ENCODE peak calls at places on chromosomes 7 and 10, in nine cellular contexts. One of them, this sample, is unnamed.

GRCh38 chr7:506391-506831 is 13.2 kb downstream of the PDGFA start:
- DNase-seq in choroid plexus epithelial cell: no peak
- DNase-seq in esophagus squamous epithelium: no peak
- DNase-seq in brain microvascular endothelial cell: no peak
- DNase-seq in endothelial cell of umbilical vein: no peak
- DNase-seq in fibroblast of pulmonary artery: no peak
- DNase-seq in CD8-positive, alpha-beta T cell: no peak
- DNase-seq in mucosa of descending colon: peak
- DNase-seq in cardiac fibroblast: no peak
- DNase-seq in this sample: no peak

GRCh38 chr7:136726460-136726859 is 142.0 kb upstream of the CHRM2 start:
- DNase-seq in choroid plexus epithelial cell: no peak
- DNase-seq in esophagus squamous epithelium: no peak
- DNase-seq in brain microvascular endothelial cell: no peak
- DNase-seq in endothelial cell of umbilical vein: no peak
- DNase-seq in fibroblast of pulmonary artery: no peak
- DNase-seq in CD8-positive, alpha-beta T cell: no peak
- DNase-seq in mucosa of descending colon: no peak
- DNase-seq in cardiac fibroblast: no peak
- DNase-seq in this sample: no peak

GRCh38 chr10:103078309-103078615 is 114.8 kb downstream of the NT5C2 start:
- DNase-seq in choroid plexus epithelial cell: no peak
- DNase-seq in esophagus squamous epithelium: no peak
- DNase-seq in brain microvascular endothelial cell: no peak
- DNase-seq in endothelial cell of umbilical vein: no peak
- DNase-seq in fibroblast of pulmonary artery: no peak
- DNase-seq in CD8-positive, alpha-beta T cell: no peak
- DNase-seq in mucosa of descending colon: no peak
- DNase-seq in cardiac fibroblast: no peak
- DNase-seq in this sample: no peak

GRCh38 chr10:84018826-84019225 is 120.5 kb upstream of the GHITM start:
- DNase-seq in choroid plexus epithelial cell: no peak
- DNase-seq in esophagus squamous epithelium: no peak
- DNase-seq in brain microvascular endothelial cell: no peak
- DNase-seq in endothelial cell of umbilical vein: no peak
- DNase-seq in fibroblast of pulmonary artery: no peak
- DNase-seq in CD8-positive, alpha-beta T cell: no peak
- DNase-seq in mucosa of descending colon: no peak
- DNase-seq in cardiac fibroblast: no peak
- DNase-seq in this sample: no peak

GRCh38 chr10:131242007-131242406 is 69.5 kb downstream of the TCERG1L start:
- DNase-seq in choroid plexus epithelial cell: no peak
- DNase-seq in esophagus squamous epithelium: no peak
- DNase-seq in brain microvascular endothelial cell: no peak
- DNase-seq in endothelial cell of umbilical vein: no peak
- DNase-seq in fibroblast of pulmonary artery: no peak
- DNase-seq in CD8-positive, alpha-beta T cell: no peak
- DNase-seq in mucosa of descending colon: no peak
- DNase-seq in cardiac fibroblast: no peak
- DNase-seq in this sample: peak

GRCh38 chr7:150399861-150400778 is 21.0 kb downstream of the ZNF775 start:
- DNase-seq in choroid plexus epithelial cell: no peak
- DNase-seq in esophagus squamous epithelium: no peak
- DNase-seq in brain microvascular endothelial cell: peak
- DNase-seq in endothelial cell of umbilical vein: no peak
- DNase-seq in fibroblast of pulmonary artery: peak
- DNase-seq in CD8-positive, alpha-beta T cell: no peak
- DNase-seq in mucosa of descending colon: no peak
- DNase-seq in cardiac fibroblast: peak
- DNase-seq in this sample: peak

GRCh38 chr7:123674399-123675091 is 18.9 kb downstream of the LMOD2 start:
- DNase-seq in choroid plexus epithelial cell: peak
- DNase-seq in esophagus squamous epithelium: no peak
- DNase-seq in brain microvascular endothelial cell: no peak
- DNase-seq in endothelial cell of umbilical vein: no peak
- DNase-seq in fibroblast of pulmonary artery: no peak
- DNase-seq in CD8-positive, alpha-beta T cell: no peak
- DNase-seq in mucosa of descending colon: no peak
- DNase-seq in cardiac fibroblast: peak
- DNase-seq in this sample: no peak

GRCh38 chr10:49227406-49227805 is 39.2 kb upstream of the TMEM273 start:
- DNase-seq in choroid plexus epithelial cell: no peak
- DNase-seq in esophagus squamous epithelium: no peak
- DNase-seq in brain microvascular endothelial cell: no peak
- DNase-seq in endothelial cell of umbilical vein: no peak
- DNase-seq in fibroblast of pulmonary artery: no peak
- DNase-seq in CD8-positive, alpha-beta T cell: no peak
- DNase-seq in mucosa of descending colon: no peak
- DNase-seq in cardiac fibroblast: no peak
- DNase-seq in this sample: no peak

GRCh38 chr10:67079126-67079525 is 153.3 kb downstream of the LRRTM3 start:
- DNase-seq in choroid plexus epithelial cell: peak
- DNase-seq in esophagus squamous epithelium: no peak
- DNase-seq in brain microvascular endothelial cell: peak
- DNase-seq in endothelial cell of umbilical vein: no peak
- DNase-seq in fibroblast of pulmonary artery: peak
- DNase-seq in CD8-positive, alpha-beta T cell: no peak
- DNase-seq in mucosa of descending colon: no peak
- DNase-seq in cardiac fibroblast: peak
- DNase-seq in this sample: no peak

GRCh38 chr7:32588657-32589056 is 93.4 kb downstream of the AVL9 start:
- DNase-seq in choroid plexus epithelial cell: peak
- DNase-seq in esophagus squamous epithelium: no peak
- DNase-seq in brain microvascular endothelial cell: peak
- DNase-seq in endothelial cell of umbilical vein: peak
- DNase-seq in fibroblast of pulmonary artery: peak
- DNase-seq in CD8-positive, alpha-beta T cell: no peak
- DNase-seq in mucosa of descending colon: no peak
- DNase-seq in cardiac fibroblast: peak
- DNase-seq in this sample: peak

GRCh38 chr7:121329460-121330052 is 756 bp downstream of the WNT16 start:
- DNase-seq in choroid plexus epithelial cell: peak
- DNase-seq in esophagus squamous epithelium: no peak
- DNase-seq in brain microvascular endothelial cell: no peak
- DNase-seq in endothelial cell of umbilical vein: no peak
- DNase-seq in fibroblast of pulmonary artery: no peak
- DNase-seq in CD8-positive, alpha-beta T cell: no peak
- DNase-seq in mucosa of descending colon: peak
- DNase-seq in cardiac fibroblast: peak
- DNase-seq in this sample: peak

GRCh38 chr10:94630017-94630688 is 53.4 kb upstream of the CYP2C18 start:
- DNase-seq in choroid plexus epithelial cell: peak
- DNase-seq in esophagus squamous epithelium: no peak
- DNase-seq in brain microvascular endothelial cell: no peak
- DNase-seq in endothelial cell of umbilical vein: peak
- DNase-seq in fibroblast of pulmonary artery: peak
- DNase-seq in CD8-positive, alpha-beta T cell: no peak
- DNase-seq in mucosa of descending colon: no peak
- DNase-seq in cardiac fibroblast: peak
- DNase-seq in this sample: no peak

GRCh38 chr10:13703101-13703818 is 116.5 kb downstream of the PRPF18 start:
- DNase-seq in choroid plexus epithelial cell: no peak
- DNase-seq in esophagus squamous epithelium: no peak
- DNase-seq in brain microvascular endothelial cell: no peak
- DNase-seq in endothelial cell of umbilical vein: no peak
- DNase-seq in fibroblast of pulmonary artery: no peak
- DNase-seq in CD8-positive, alpha-beta T cell: no peak
- DNase-seq in mucosa of descending colon: no peak
- DNase-seq in cardiac fibroblast: no peak
- DNase-seq in this sample: no peak

GRCh38 chr7:130566168-130566897 is 74.4 kb downstream of the MEST start:
- DNase-seq in choroid plexus epithelial cell: peak
- DNase-seq in esophagus squamous epithelium: no peak
- DNase-seq in brain microvascular endothelial cell: peak
- DNase-seq in endothelial cell of umbilical vein: peak
- DNase-seq in fibroblast of pulmonary artery: peak
- DNase-seq in CD8-positive, alpha-beta T cell: no peak
- DNase-seq in mucosa of descending colon: no peak
- DNase-seq in cardiac fibroblast: peak
- DNase-seq in this sample: no peak

GRCh38 chr10:69088801-69089501 is 1.0 kb downstream of the SRGN start:
- DNase-seq in choroid plexus epithelial cell: peak
- DNase-seq in esophagus squamous epithelium: no peak
- DNase-seq in brain microvascular endothelial cell: peak
- DNase-seq in endothelial cell of umbilical vein: peak
- DNase-seq in fibroblast of pulmonary artery: peak
- DNase-seq in CD8-positive, alpha-beta T cell: no peak
- DNase-seq in mucosa of descending colon: no peak
- DNase-seq in cardiac fibroblast: peak
- DNase-seq in this sample: no peak

GRCh38 chr10:69089638-69090599 is 2.0 kb downstream of the SRGN start:
- DNase-seq in choroid plexus epithelial cell: peak
- DNase-seq in esophagus squamous epithelium: no peak
- DNase-seq in brain microvascular endothelial cell: peak
- DNase-seq in endothelial cell of umbilical vein: peak
- DNase-seq in fibroblast of pulmonary artery: peak
- DNase-seq in CD8-positive, alpha-beta T cell: peak
- DNase-seq in mucosa of descending colon: no peak
- DNase-seq in cardiac fibroblast: peak
- DNase-seq in this sample: no peak

GRCh38 chr10:69088471-69088769 is 517 bp downstream of the SRGN start:
- DNase-seq in choroid plexus epithelial cell: no peak
- DNase-seq in esophagus squamous epithelium: no peak
- DNase-seq in brain microvascular endothelial cell: no peak
- DNase-seq in endothelial cell of umbilical vein: no peak
- DNase-seq in fibroblast of pulmonary artery: peak
- DNase-seq in CD8-positive, alpha-beta T cell: no peak
- DNase-seq in mucosa of descending colon: no peak
- DNase-seq in cardiac fibroblast: peak
- DNase-seq in this sample: no peak

GRCh38 chr10:69087600-69088470 is at the start of gene SRGN:
- DNase-seq in choroid plexus epithelial cell: peak
- DNase-seq in esophagus squamous epithelium: peak
- DNase-seq in brain microvascular endothelial cell: peak
- DNase-seq in endothelial cell of umbilical vein: peak
- DNase-seq in fibroblast of pulmonary artery: peak
- DNase-seq in CD8-positive, alpha-beta T cell: peak
- DNase-seq in mucosa of descending colon: peak
- DNase-seq in cardiac fibroblast: peak
- DNase-seq in this sample: peak

GRCh38 chr10:69086131-69086530 is 1.8 kb upstream of the SRGN start:
- DNase-seq in choroid plexus epithelial cell: peak
- DNase-seq in esophagus squamous epithelium: no peak
- DNase-seq in brain microvascular endothelial cell: no peak
- DNase-seq in endothelial cell of umbilical vein: peak
- DNase-seq in fibroblast of pulmonary artery: peak
- DNase-seq in CD8-positive, alpha-beta T cell: no peak
- DNase-seq in mucosa of descending colon: no peak
- DNase-seq in cardiac fibroblast: peak
- DNase-seq in this sample: peak
- H3K4me3 ChIP-seq in choroid plexus epithelial cell: peak
- H3K4me3 ChIP-seq in esophagus squamous epithelium: peak
- H3K4me3 ChIP-seq in brain microvascular endothelial cell: no peak
- H3K4me3 ChIP-seq in endothelial cell of umbilical vein: no peak
- H3K4me3 ChIP-seq in fibroblast of pulmonary artery: no peak
- H3K4me3 ChIP-seq in CD8-positive, alpha-beta T cell: no peak
- H3K4me3 ChIP-seq in mucosa of descending colon: no peak
- H3K4me3 ChIP-seq in cardiac fibroblast: no peak
- H3K4me3 ChIP-seq in this sample: peak

GRCh38 chr10:71966046-71967004 is 2.1 kb downstream of the CHST3 start:
- DNase-seq in choroid plexus epithelial cell: no peak
- DNase-seq in esophagus squamous epithelium: no peak
- DNase-seq in brain microvascular endothelial cell: no peak
- DNase-seq in endothelial cell of umbilical vein: no peak
- DNase-seq in fibroblast of pulmonary artery: no peak
- DNase-seq in CD8-positive, alpha-beta T cell: no peak
- DNase-seq in mucosa of descending colon: no peak
- DNase-seq in cardiac fibroblast: peak
- DNase-seq in this sample: peak
- H3K4me3 ChIP-seq in choroid plexus epithelial cell: peak
- H3K4me3 ChIP-seq in esophagus squamous epithelium: peak
- H3K4me3 ChIP-seq in brain microvascular endothelial cell: peak
- H3K4me3 ChIP-seq in endothelial cell of umbilical vein: no peak
- H3K4me3 ChIP-seq in fibroblast of pulmonary artery: peak
- H3K4me3 ChIP-seq in CD8-positive, alpha-beta T cell: no peak
- H3K4me3 ChIP-seq in mucosa of descending colon: no peak
- H3K4me3 ChIP-seq in cardiac fibroblast: peak
- H3K4me3 ChIP-seq in this sample: peak

DNA sequence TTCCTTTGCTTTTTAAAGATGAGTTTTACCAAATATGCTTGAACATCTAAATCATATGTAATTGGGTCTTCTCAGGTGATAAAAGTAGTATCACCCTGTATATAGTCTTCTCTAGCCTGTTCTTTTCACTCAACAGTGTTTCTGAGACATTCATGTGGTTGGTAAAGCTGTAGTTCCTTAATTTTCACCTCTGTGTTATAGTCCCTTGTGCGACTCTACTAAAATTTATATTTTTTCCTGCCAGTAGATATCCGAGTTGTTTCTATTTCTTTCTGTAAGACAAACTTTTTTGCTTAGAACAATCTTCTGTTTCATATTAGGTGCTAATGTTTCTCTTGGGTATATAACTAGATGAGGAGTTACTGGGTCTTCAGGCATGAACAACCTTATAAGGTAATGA is 35.6 kb downstream of the SYPL1 start:
- DNase-seq in choroid plexus epithelial cell: no peak
- DNase-seq in esophagus squamous epithelium: no peak
- DNase-seq in brain microvascular endothelial cell: no peak
- DNase-seq in endothelial cell of umbilical vein: no peak
- DNase-seq in fibroblast of pulmonary artery: no peak
- DNase-seq in CD8-positive, alpha-beta T cell: no peak
- DNase-seq in mucosa of descending colon: no peak
- DNase-seq in cardiac fibroblast: no peak
- DNase-seq in this sample: no peak
- H3K4me3 ChIP-seq in choroid plexus epithelial cell: no peak
- H3K4me3 ChIP-seq in esophagus squamous epithelium: no peak
- H3K4me3 ChIP-seq in brain microvascular endothelial cell: no peak
- H3K4me3 ChIP-seq in endothelial cell of umbilical vein: no peak
- H3K4me3 ChIP-seq in fibroblast of pulmonary artery: no peak
- H3K4me3 ChIP-seq in CD8-positive, alpha-beta T cell: no peak
- H3K4me3 ChIP-seq in mucosa of descending colon: no peak
- H3K4me3 ChIP-seq in cardiac fibroblast: no peak
- H3K4me3 ChIP-seq in this sample: no peak

GRCh38 chr7:2106920-2107319 is 125.8 kb downstream of the MAD1L1 start:
- DNase-seq in choroid plexus epithelial cell: peak
- DNase-seq in esophagus squamous epithelium: no peak
- DNase-seq in brain microvascular endothelial cell: peak
- DNase-seq in endothelial cell of umbilical vein: peak
- DNase-seq in fibroblast of pulmonary artery: no peak
- DNase-seq in CD8-positive, alpha-beta T cell: no peak
- DNase-seq in mucosa of descending colon: no peak
- DNase-seq in cardiac fibroblast: no peak
- DNase-seq in this sample: peak

GRCh38 chr7:2108501-2109250 is 124.1 kb downstream of the MAD1L1 start:
- DNase-seq in choroid plexus epithelial cell: no peak
- DNase-seq in esophagus squamous epithelium: no peak
- DNase-seq in brain microvascular endothelial cell: no peak
- DNase-seq in endothelial cell of umbilical vein: no peak
- DNase-seq in fibroblast of pulmonary artery: no peak
- DNase-seq in CD8-positive, alpha-beta T cell: no peak
- DNase-seq in mucosa of descending colon: no peak
- DNase-seq in cardiac fibroblast: no peak
- DNase-seq in this sample: no peak

GRCh38 chr7:2105917-2106316 is 126.8 kb downstream of the MAD1L1 start:
- DNase-seq in choroid plexus epithelial cell: no peak
- DNase-seq in esophagus squamous epithelium: no peak
- DNase-seq in brain microvascular endothelial cell: no peak
- DNase-seq in endothelial cell of umbilical vein: no peak
- DNase-seq in fibroblast of pulmonary artery: no peak
- DNase-seq in CD8-positive, alpha-beta T cell: no peak
- DNase-seq in mucosa of descending colon: no peak
- DNase-seq in cardiac fibroblast: no peak
- DNase-seq in this sample: no peak

GRCh38 chr7:2106506-2106905 is 126.2 kb downstream of the MAD1L1 start:
- DNase-seq in choroid plexus epithelial cell: no peak
- DNase-seq in esophagus squamous epithelium: no peak
- DNase-seq in brain microvascular endothelial cell: no peak
- DNase-seq in endothelial cell of umbilical vein: no peak
- DNase-seq in fibroblast of pulmonary artery: no peak
- DNase-seq in CD8-positive, alpha-beta T cell: no peak
- DNase-seq in mucosa of descending colon: no peak
- DNase-seq in cardiac fibroblast: no peak
- DNase-seq in this sample: no peak

GRCh38 chr7:2107386-2108085 is 125.2 kb downstream of the MAD1L1 start:
- DNase-seq in choroid plexus epithelial cell: peak
- DNase-seq in esophagus squamous epithelium: no peak
- DNase-seq in brain microvascular endothelial cell: peak
- DNase-seq in endothelial cell of umbilical vein: peak
- DNase-seq in fibroblast of pulmonary artery: no peak
- DNase-seq in CD8-positive, alpha-beta T cell: no peak
- DNase-seq in mucosa of descending colon: no peak
- DNase-seq in cardiac fibroblast: no peak
- DNase-seq in this sample: peak
- H3K4me3 ChIP-seq in choroid plexus epithelial cell: no peak
- H3K4me3 ChIP-seq in esophagus squamous epithelium: no peak
- H3K4me3 ChIP-seq in brain microvascular endothelial cell: no peak
- H3K4me3 ChIP-seq in endothelial cell of umbilical vein: no peak
- H3K4me3 ChIP-seq in fibroblast of pulmonary artery: no peak
- H3K4me3 ChIP-seq in CD8-positive, alpha-beta T cell: no peak
- H3K4me3 ChIP-seq in mucosa of descending colon: no peak
- H3K4me3 ChIP-seq in cardiac fibroblast: no peak
- H3K4me3 ChIP-seq in this sample: no peak